ENCODE peak calls at places on chromosomes 16 and 17, in five cellular contexts. Q is astrocyte of the spinal cord, K is right atrium auricular region, F is IMR-90, V is kidney. S is an unnamed sample.

GRCh38 chr17:49001671-49002070 is 4.5 kb downstream of the IGF2BP1 start:
- DNase-seq in Q (no peak), K (no peak), F (no peak), V (no peak), S (no peak)

GRCh38 chr17:39752241-39752831 is 14.6 kb downstream of the GRB7 start:
- DNase-seq in Q (no peak), K (no peak), F (no peak), V (no peak), S (no peak)

GRCh38 chr16:57594531-57595031 is 33.8 kb upstream of the ADGRG1 start:
- DNase-seq in Q (no peak), K (no peak), F (no peak), V (no peak), S (peak; percentile 5)

GRCh38 chr16:6643083-6643686 is 689.5 kb upstream of the RBFOX1 start:
- DNase-seq in Q (peak; percentile 56), K (peak; percentile 65), F (peak; percentile 48), V (no peak), S (no peak)

GRCh38 chr16:27179500-27180072 is 23.7 kb upstream of the KDM8 start:
- DNase-seq in Q (peak; percentile 52), K (peak; percentile 92), F (peak; percentile 47), V (peak; percentile 92), S (no peak)

GRCh38 chr16:22424161-22424937 is 49.9 kb upstream of the CDR2 start:
- DNase-seq in Q (no peak), K (peak; percentile 68), F (no peak), V (no peak), S (peak; percentile 43)

GRCh38 chr17:17768415-17769088 is 68.2 kb downstream of the SREBF1 start:
- DNase-seq in Q (no peak), K (no peak), F (no peak), V (peak; percentile 79), S (peak; percentile 79)

GRCh38 chr17:671076-671762 is 43.4 kb downstream of the VPS53 start:
- DNase-seq in Q (no peak), K (no peak), F (no peak), V (no peak), S (no peak)

GRCh38 chr16:89410794-89411309 is 79.5 kb downstream of the ANKRD11 start:
- DNase-seq in Q (peak; percentile 96), K (peak; percentile 67), F (peak; percentile 86), V (peak; percentile 89), S (no peak)

DNA sequence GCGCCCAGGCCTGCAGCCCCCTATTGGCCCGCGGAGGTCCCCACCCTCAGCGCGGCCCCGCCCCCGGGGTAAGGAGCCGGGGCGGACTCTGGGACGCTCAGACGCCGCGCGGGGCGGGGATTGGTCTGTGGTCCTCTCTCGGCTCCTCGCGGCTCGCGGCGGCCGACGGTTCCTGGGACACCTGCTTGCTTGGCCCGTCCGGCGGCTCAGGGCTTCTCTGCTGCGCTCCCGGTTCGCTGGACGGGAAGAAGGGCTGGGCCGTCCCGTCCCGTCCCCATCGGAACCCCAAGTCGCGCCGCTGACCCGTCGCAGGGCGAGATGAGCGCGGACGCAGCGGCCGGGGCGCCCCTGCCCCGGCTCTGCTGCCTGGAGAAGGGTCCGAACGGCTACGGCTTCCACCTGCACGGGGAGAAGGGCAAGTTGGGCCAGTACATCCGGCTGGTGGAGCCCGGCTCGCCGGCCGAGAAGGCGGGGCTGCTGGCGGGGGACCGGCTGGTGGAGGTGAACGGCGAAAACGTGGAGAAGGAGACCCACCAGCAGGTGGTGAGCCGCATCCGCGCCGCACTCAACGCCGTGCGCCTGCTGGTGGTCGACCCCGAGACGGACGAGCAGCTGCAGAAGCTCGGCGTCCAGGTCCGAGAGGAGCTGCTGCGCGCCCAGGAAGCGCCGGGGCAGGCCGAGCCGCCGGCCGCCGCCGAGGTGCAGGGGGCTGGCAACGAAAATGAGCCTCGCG is at the start of gene NHERF1:
- DNase-seq in Q (peak; percentile 92), K (peak; percentile 93), F (peak; percentile 82), V (peak; percentile 98), S (no peak)
- TF ChIP-seq CTCF in Q (peak; percentile 28), K (peak; percentile 3), F (peak; percentile 8), V (peak; percentile 6), S (peak; percentile 58)

DNA sequence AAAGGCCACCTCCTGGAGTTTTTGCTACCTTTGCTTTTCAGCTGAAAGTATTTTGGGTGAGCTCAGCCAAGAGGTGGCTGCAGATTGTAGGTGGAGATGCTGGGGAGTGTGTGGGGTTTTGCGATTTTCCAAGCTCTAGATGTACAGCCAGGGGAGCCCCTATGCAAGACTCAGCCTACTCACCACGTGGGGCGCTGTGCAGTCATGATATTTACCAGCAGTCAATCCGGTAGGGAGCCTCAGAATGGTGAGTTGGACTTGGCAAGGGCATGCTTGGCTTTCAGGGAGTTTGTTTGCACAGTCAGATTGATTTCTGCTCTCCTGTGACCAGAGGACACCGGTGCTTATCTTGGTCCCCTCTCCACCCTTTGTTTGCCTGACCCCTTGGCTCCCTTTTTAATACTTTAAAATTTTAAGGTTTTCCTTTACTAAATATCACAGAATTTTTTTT is 175.3 kb downstream of the UTP18 start:
- DNase-seq in Q (no peak), K (no peak), F (peak; percentile 4), V (no peak), S (no peak)
- TF ChIP-seq CTCF in Q (peak; percentile 22), K (peak; percentile 41), F (peak; percentile 14), V (no peak), S (peak; percentile 40)

GRCh38 chr17:57110579-57111367 is 25.7 kb downstream of the AKAP1 start:
- DNase-seq in Q (no peak), K (no peak), F (peak; percentile 3), V (peak; percentile 29), S (no peak)

GRCh38 chr17:57108656-57109392 is 23.8 kb downstream of the AKAP1 start:
- DNase-seq in Q (no peak), K (no peak), F (no peak), V (peak; percentile 66), S (no peak)

GRCh38 chr17:57111386-57111785 is 26.3 kb downstream of the AKAP1 start:
- DNase-seq in Q (no peak), K (no peak), F (no peak), V (no peak), S (no peak)

GRCh38 chr17:57110152-57110542 is 25.1 kb downstream of the AKAP1 start:
- DNase-seq in Q (no peak), K (no peak), F (no peak), V (peak; percentile 71), S (no peak)

DNA sequence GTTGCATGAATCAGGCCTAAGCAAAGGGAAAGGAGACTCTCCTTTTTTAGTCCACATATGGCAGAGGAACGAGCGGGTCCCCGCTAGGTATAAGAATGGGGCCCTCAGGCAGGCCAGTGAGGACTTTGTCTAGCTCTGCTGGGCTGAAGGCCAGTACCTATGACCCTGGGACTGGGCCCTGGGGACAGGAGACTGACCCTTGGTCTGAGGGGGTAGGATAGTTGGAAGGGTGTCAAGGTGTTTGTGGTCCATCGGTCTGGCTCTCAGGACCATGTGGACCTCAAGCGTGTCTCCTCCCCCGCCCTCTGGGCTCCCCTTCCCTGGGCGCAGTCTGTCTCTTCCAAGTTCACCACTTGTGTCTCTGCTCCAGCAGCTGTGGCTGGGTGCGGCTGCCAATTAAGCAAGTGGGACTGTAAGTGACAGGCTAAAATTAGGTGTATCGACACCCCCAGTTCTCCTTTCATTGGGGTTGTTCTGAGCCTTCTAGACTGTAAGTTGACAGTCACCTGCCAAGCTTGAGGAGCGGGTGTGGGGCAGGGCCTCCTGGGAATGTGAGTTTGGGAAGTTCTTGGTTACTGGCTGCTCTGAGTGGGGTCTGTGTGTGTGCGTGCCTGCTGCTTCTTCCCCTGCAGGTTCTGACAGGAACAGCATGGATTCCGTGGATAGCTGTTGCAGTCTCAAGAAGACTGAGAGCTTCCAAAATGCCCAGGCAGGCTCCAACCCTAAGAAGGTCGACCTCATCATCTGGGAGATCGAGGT is 24.5 kb downstream of the AKAP1 start:
- DNase-seq in Q (no peak), K (no peak), F (peak; percentile 5), V (peak; percentile 64), S (no peak)
- TF ChIP-seq CTCF in Q (peak; percentile 17), K (peak; percentile 18), F (no peak), V (no peak), S (peak; percentile 27)

GRCh38 chr16:189604-190186 is 9.4 kb downstream of the HBQ1 start:
- DNase-seq in Q (no peak), K (no peak), F (no peak), V (no peak), S (no peak)

GRCh38 chr16:191783-192294 is 11.6 kb downstream of the HBQ1 start:
- DNase-seq in Q (no peak), K (no peak), F (peak; percentile 33), V (no peak), S (no peak)

GRCh38 chr16:185691-186090 is 5.4 kb downstream of the HBQ1 start:
- DNase-seq in Q (no peak), K (no peak), F (no peak), V (no peak), S (no peak)

GRCh38 chr16:187330-187729 is 7.1 kb downstream of the HBQ1 start:
- DNase-seq in Q (no peak), K (no peak), F (no peak), V (no peak), S (no peak)

GRCh38 chr16:188674-189073 is 8.4 kb downstream of the HBQ1 start:
- DNase-seq in Q (no peak), K (no peak), F (no peak), V (no peak), S (no peak)
- TF ChIP-seq CTCF in Q (peak; percentile 3), K (no peak), F (no peak), V (no peak), S (peak; percentile 47)

GRCh38 chr17:55531053-55531728 is 19.9 kb upstream of the SMIM36 start:
- DNase-seq in Q (no peak), K (no peak), F (no peak), V (no peak), S (no peak)

GRCh38 chr17:55532670-55533069 is 21.4 kb upstream of the SMIM36 start:
- DNase-seq in Q (no peak), K (no peak), F (no peak), V (no peak), S (no peak)

GRCh38 chr17:55524440-55525220 is 13.4 kb upstream of the SMIM36 start:
- DNase-seq in Q (no peak), K (no peak), F (no peak), V (no peak), S (no peak)

GRCh38 chr17:55530064-55530463 is 18.8 kb upstream of the SMIM36 start:
- DNase-seq in Q (no peak), K (no peak), F (no peak), V (no peak), S (no peak)

GRCh38 chr17:55527520-55528118 is 16.4 kb upstream of the SMIM36 start:
- DNase-seq in Q (peak; percentile 63), K (no peak), F (peak; percentile 65), V (no peak), S (no peak)
- TF ChIP-seq CTCF in Q (peak; percentile 78), K (peak; percentile 74), F (peak; percentile 75), V (peak; percentile 48), S (peak; percentile 84)